ENCODE peak calls at places on chromosomes 1 and 21, in nine cellular contexts. Z is IMR-90, R is tibial nerve, C is lower lobe of right lung, P is uterus, V is stomach, J is astrocyte of the spinal cord, K is heart left ventricle, G is GM12865. I is an unnamed sample.
A peak's percentile ranks its signal among the peaks of the same experiment; 100 is the strongest.

GRCh38 chr21:44458971-44459711 is 3.8 kb downstream of the LRRC3 start:
- DNase-seq in Z (no peak), R (no peak), C (no peak), P (no peak), V (no peak), J (no peak), K (no peak), G (no peak), I (no peak)

GRCh38 chr21:17391811-17392340 is 121.0 kb upstream of the CXADR start:
- DNase-seq in Z (no peak), R (no peak), C (no peak), P (no peak), V (no peak), J (no peak), K (no peak), G (no peak), I (no peak)

GRCh38 chr1:178075323-178075722 is 18.6 kb upstream of the RASAL2 start:
- DNase-seq in Z (no peak), R (no peak), C (no peak), P (no peak), V (no peak), J (no peak), K (no peak), G (no peak), I (no peak)

GRCh38 chr1:67760030-67760821 is 73.0 kb downstream of the GNG12 start:
- DNase-seq in Z (peak; percentile 86), R (peak; percentile 80), C (peak; percentile 53), P (peak; percentile 64), V (peak; percentile 76), J (peak; percentile 82), K (peak; percentile 61), G (peak; percentile 95), I (peak; percentile 89)

GRCh38 chr1:51956528-51957509 is 33.7 kb downstream of the RAB3B start:
- DNase-seq in Z (peak; percentile 67), R (no peak), C (no peak), P (no peak), V (no peak), J (peak; percentile 38), K (no peak), G (no peak), I (no peak)

GRCh38 chr1:179146916-179147315 is 65.0 kb downstream of the TOR3A start:
- DNase-seq in Z (peak; percentile 61), R (no peak), C (no peak), P (no peak), V (no peak), J (no peak), K (no peak), G (no peak), I (no peak)

GRCh38 chr1:41662061-41662655 is 177.7 kb upstream of the EDN2 start:
- DNase-seq in Z (peak; percentile 83), R (peak; percentile 42), C (peak; percentile 76), P (peak; percentile 62), V (peak; percentile 57), J (peak; percentile 74), K (peak; percentile 76), G (peak; percentile 78), I (no peak)

GRCh38 chr1:229111703-229112319 is 159.1 kb upstream of the RAB4A start:
- DNase-seq in Z (peak; percentile 2), R (no peak), C (no peak), P (no peak), V (no peak), J (no peak), K (no peak), G (no peak), I (no peak)

GRCh38 chr1:234597894-234598293 is 12.1 kb downstream of the IRF2BP2 start:
- DNase-seq in Z (peak; percentile 66), R (no peak), C (no peak), P (peak; percentile 57), V (peak; percentile 55), J (peak; percentile 72), K (peak; percentile 46), G (peak; percentile 79), I (no peak)

GRCh38 chr1:228339766-228340685 is 66.6 kb downstream of the TRIM11 start:
- DNase-seq in Z (no peak), R (no peak), C (peak; percentile 35), P (peak; percentile 6), V (no peak), J (no peak), K (peak; percentile 19), G (no peak), I (no peak)

GRCh38 chr1:36711480-36711879 is 228.8 kb upstream of the CSF3R start:
- DNase-seq in Z (no peak), R (no peak), C (no peak), P (no peak), V (no peak), J (no peak), K (no peak), G (no peak), I (no peak)

GRCh38 chr1:230186003-230186863 is 119.2 kb downstream of the GALNT2 start:
- DNase-seq in Z (peak; percentile 93), R (no peak), C (peak; percentile 84), P (no peak), V (peak; percentile 69), J (peak; percentile 88), K (no peak), G (no peak), I (no peak)

GRCh38 chr1:167717351-167717750 is 4.4 kb upstream of the MPZL1 start:
- DNase-seq in Z (peak; percentile 64), R (no peak), C (no peak), P (no peak), V (no peak), J (no peak), K (no peak), G (no peak), I (no peak)

GRCh38 chr1:19559641-19560040 is 74.3 kb upstream of the CAPZB start:
- DNase-seq in Z (peak; percentile 82), R (no peak), C (no peak), P (no peak), V (no peak), J (peak; percentile 86), K (no peak), G (no peak), I (no peak)

GRCh38 chr1:159923203-159924024 is 1.9 kb downstream of the TAGLN2 start:
- DNase-seq in Z (peak; percentile 83), R (peak; percentile 78), C (peak; percentile 93), P (peak; percentile 89), V (peak; percentile 89), J (peak; percentile 93), K (peak; percentile 93), G (peak; percentile 88), I (peak; percentile 56)

GRCh38 chr1:98405581-98406059 is 255.9 kb upstream of the SNX7 start:
- DNase-seq in Z (no peak), R (no peak), C (no peak), P (no peak), V (no peak), J (peak; percentile 20), K (no peak), G (peak; percentile 73), I (peak; percentile 37)

GRCh38 chr1:227459326-227459841 is 104.0 kb upstream of the ZNF678 start:
- DNase-seq in Z (no peak), R (no peak), C (no peak), P (no peak), V (no peak), J (no peak), K (no peak), G (no peak), I (no peak)

GRCh38 chr21:26881504-26882228 is 36.5 kb upstream of the ADAMTS1 start:
- DNase-seq in Z (peak; percentile 39), R (no peak), C (no peak), P (no peak), V (no peak), J (peak; percentile 39), K (no peak), G (peak; percentile 9), I (no peak)
- TF ChIP-seq CTCF in Z (peak; percentile 48), R (no peak), C (peak; percentile 43), P (peak; percentile 46), V (no peak), J (peak; percentile 35), K (peak; percentile 57), G (no peak), I (no peak)

DNA sequence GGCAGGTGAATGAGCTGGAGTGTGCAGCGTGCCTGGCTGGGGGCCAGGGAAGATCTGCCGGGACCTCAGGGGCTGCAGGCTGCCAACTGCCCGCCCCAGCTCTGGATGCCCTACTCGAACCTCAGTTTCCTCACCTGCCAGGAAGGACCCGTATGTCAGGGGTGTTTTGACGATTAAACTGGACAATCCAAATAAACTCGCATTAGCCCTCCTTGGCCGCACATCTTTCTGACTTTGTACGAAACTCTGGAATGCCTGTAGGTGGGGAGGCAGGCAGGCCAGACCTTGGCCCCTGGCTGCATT is 8.3 kb upstream of the ZNF669 start:
- DNase-seq in Z (no peak), R (no peak), C (no peak), P (no peak), V (no peak), J (no peak), K (no peak), G (no peak), I (no peak)
- H3K4me3 ChIP-seq in Z (no peak overlapping the region), R (peak overlapping the region; percentile 73), C (peak overlapping the region; percentile 61), P (peak overlapping the region; percentile 28), V (peak overlapping the region; percentile 66), J (no peak overlapping the region), K (peak overlapping the region; percentile 63), G (no peak overlapping the region), I (no peak overlapping the region)

DNA sequence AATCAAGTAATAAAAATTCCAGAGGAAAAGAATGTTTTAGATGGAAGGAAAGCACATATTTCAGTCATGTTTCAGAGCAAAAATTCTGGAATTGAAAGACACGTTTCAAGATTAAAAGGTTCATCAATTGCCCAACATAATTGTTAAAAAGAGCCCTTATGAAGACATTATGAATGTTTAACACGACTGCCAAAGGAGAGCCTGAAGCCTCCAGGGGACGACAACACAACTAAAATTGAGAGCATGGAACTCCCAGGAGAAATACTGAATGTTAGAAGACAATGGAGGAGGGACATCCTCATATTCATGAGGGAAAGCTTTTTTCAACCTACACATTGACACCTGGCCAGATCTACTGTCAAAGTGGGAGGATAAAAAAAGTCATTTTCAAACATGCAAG is 16.0 kb downstream of the OR2T11 start:
- DNase-seq in Z (peak; percentile 0), R (peak; percentile 21), C (peak; percentile 57), P (no peak), V (peak; percentile 70), J (no peak), K (peak; percentile 40), G (peak; percentile 66), I (no peak)
- TF ChIP-seq CTCF in Z (peak; percentile 36), R (peak; percentile 58), C (peak; percentile 60), P (peak; percentile 25), V (peak; percentile 60), J (peak; percentile 11), K (peak; percentile 36), G (peak; percentile 68), I (peak; percentile 75)

GRCh38 chr1:2535455-2535854 is 5.4 kb upstream of the HES5 start:
- DNase-seq in Z (no peak), R (no peak), C (no peak), P (no peak), V (no peak), J (no peak), K (no peak), G (no peak), I (no peak)

GRCh38 chr1:2535981-2536380 is 5.9 kb upstream of the HES5 start:
- DNase-seq in Z (no peak), R (no peak), C (no peak), P (no peak), V (no peak), J (no peak), K (no peak), G (no peak), I (no peak)

GRCh38 chr1:2533356-2533755 is 3.3 kb upstream of the HES5 start:
- DNase-seq in Z (peak; percentile 28), R (no peak), C (no peak), P (no peak), V (no peak), J (no peak), K (no peak), G (no peak), I (no peak)

GRCh38 chr1:2534775-2535387 is 4.8 kb upstream of the HES5 start:
- DNase-seq in Z (peak; percentile 71), R (no peak), C (peak; percentile 76), P (no peak), V (no peak), J (peak; percentile 50), K (no peak), G (no peak), I (no peak)

GRCh38 chr1:2534315-2534714 is 4.3 kb upstream of the HES5 start:
- DNase-seq in Z (no peak), R (no peak), C (no peak), P (no peak), V (no peak), J (no peak), K (no peak), G (no peak), I (no peak)
- H3K4me3 ChIP-seq in Z (no peak overlapping the region), R (no peak overlapping the region), C (no peak overlapping the region), P (no peak overlapping the region), V (no peak overlapping the region), J (no peak overlapping the region), K (no peak overlapping the region), G (no peak overlapping the region), I (no peak overlapping the region)